ENCODE peak calls at places on chromosomes 11 and 22, in nine cellular contexts. G is GM19239; U is AG20443; W is cardiac muscle cell; O is lung microvascular endothelial cell; C is activated CD4-positive, alpha-beta T cell treated with anti-CD3 and anti-CD28 coated beads, Interleukin-2, amount 50 U/mL, for 48 hours; I is NCI-H1105 treated with DMSO at 0.1 percent for 48 hours; R is kidney epithelial cell; Y is epithelial cell of esophagus. Q is an unnamed sample.

GRCh38 chr22:38873469-38874411 is 1.7 kb upstream of the CBX6 start:
- DNase-seq in G (no peak), U (no peak), W (no peak), O (no peak), C (peak), I (peak), R (no peak), Y (peak), Q (peak)

GRCh38 chr11:82978422-82979099 is 77.0 kb downstream of the DDIAS start:
- DNase-seq in G (no peak), U (peak), W (no peak), O (no peak), C (no peak), I (no peak), R (peak), Y (peak), Q (no peak)

GRCh38 chr11:66190776-66191175 is 77.7 kb upstream of the RAB1B start:
- DNase-seq in G (no peak), U (no peak), W (no peak), O (no peak), C (no peak), I (no peak), R (no peak), Y (no peak), Q (no peak)

GRCh38 chr11:80502511-80502910 is 1061.7 kb upstream of the TENM4 start:
- DNase-seq in G (no peak), U (no peak), W (peak), O (no peak), C (no peak), I (no peak), R (no peak), Y (no peak), Q (no peak)

GRCh38 chr11:45806937-45807791 is 2.2 kb downstream of the SLC35C1 start:
- DNase-seq in G (no peak), U (peak), W (no peak), O (no peak), C (no peak), I (no peak), R (no peak), Y (no peak), Q (no peak)

GRCh38 chr11:23112987-23113886 is 253.0 kb upstream of the CCDC179 start:
- DNase-seq in G (peak), U (peak), W (peak), O (peak), C (no peak), I (peak), R (peak), Y (peak), Q (peak)

GRCh38 chr11:104061851-104062521 is 25.5 kb downstream of the DDI1 start:
- DNase-seq in G (no peak), U (peak), W (no peak), O (no peak), C (no peak), I (no peak), R (no peak), Y (peak), Q (no peak)

GRCh38 chr22:50612168-50612714 is 11.6 kb downstream of the MAPK8IP2 start:
- DNase-seq in G (no peak), U (no peak), W (no peak), O (no peak), C (no peak), I (no peak), R (no peak), Y (no peak), Q (no peak)

GRCh38 chr11:2264366-2265011 is 5.9 kb downstream of the ASCL2 start:
- DNase-seq in G (no peak), U (no peak), W (no peak), O (no peak), C (no peak), I (no peak), R (no peak), Y (no peak), Q (no peak)

GRCh38 chr11:93034031-93034430 is 64.6 kb downstream of the MTNR1B start:
- DNase-seq in G (no peak), U (no peak), W (no peak), O (no peak), C (no peak), I (no peak), R (no peak), Y (no peak), Q (no peak)

GRCh38 chr22:20196094-20196840 is 45.4 kb upstream of the CCDC188 start:
- DNase-seq in G (no peak), U (no peak), W (no peak), O (no peak), C (no peak), I (no peak), R (no peak), Y (no peak), Q (no peak)

GRCh38 chr11:77074205-77074604 is 7.4 kb downstream of the CAPN5 start:
- DNase-seq in G (no peak), U (no peak), W (no peak), O (no peak), C (no peak), I (no peak), R (no peak), Y (no peak), Q (no peak)

GRCh38 chr22:46031066-46031465 is 54.1 kb upstream of the WNT7B start:
- DNase-seq in G (no peak), U (no peak), W (no peak), O (no peak), C (no peak), I (no peak), R (no peak), Y (no peak), Q (no peak)

GRCh38 chr11:130022799-130023198 is 20.2 kb upstream of the PRDM10 start:
- DNase-seq in G (no peak), U (no peak), W (no peak), O (peak), C (no peak), I (no peak), R (peak), Y (no peak), Q (no peak)

GRCh38 chr11:27218498-27219038 is 144.4 kb downstream of the CCDC34 start:
- DNase-seq in G (no peak), U (peak), W (no peak), O (no peak), C (no peak), I (no peak), R (no peak), Y (peak), Q (no peak)

GRCh38 chr11:69280994-69281393 is 13.0 kb upstream of the MYEOV start:
- DNase-seq in G (no peak), U (peak), W (no peak), O (no peak), C (no peak), I (no peak), R (peak), Y (peak), Q (no peak)

Q was measured in GM10248.